ENCODE peak calls at places on chromosomes 11 and 22, in seven cellular contexts. One of them, this sample, is unnamed.

GRCh38 chr11:56706486-56706885 is 7.6 kb downstream of the OR9G1 start:
- DNase-seq in K562: no peak
- DNase-seq in SK-N-SH: no peak
- DNase-seq in H1: no peak
- DNase-seq in GM12878: no peak
- DNase-seq in HepG2: no peak
- DNase-seq in GM12892: no peak
- DNase-seq in this sample: no peak

GRCh38 chr22:41976070-41976901 is 7.0 kb downstream of the SEPTIN3 start:
- DNase-seq in H1: no peak
- DNase-seq in SK-N-SH: peak; percentile 84
- DNase-seq in GM12878: no peak
- DNase-seq in HepG2: no peak
- DNase-seq in K562: no peak
- DNase-seq in GM12892: peak; percentile 58
- DNase-seq in this sample: peak; percentile 54

GRCh38 chr22:44108076-44108475 is 72.6 kb upstream of the PARVG start:
- DNase-seq in HepG2: no peak
- DNase-seq in GM12892: no peak
- DNase-seq in H1: no peak
- DNase-seq in GM12878: no peak
- DNase-seq in SK-N-SH: no peak
- DNase-seq in K562: no peak
- DNase-seq in this sample: no peak

GRCh38 chr11:65810046-65810868 is 23.4 kb downstream of the OVOL1 start:
- DNase-seq in H1: no peak
- DNase-seq in SK-N-SH: no peak
- DNase-seq in GM12878: no peak
- DNase-seq in K562: no peak
- DNase-seq in HepG2: peak; percentile 27
- DNase-seq in GM12892: no peak
- DNase-seq in this sample: no peak

GRCh38 chr11:14414470-14415461 is 55.8 kb upstream of the RRAS2 start:
- DNase-seq in HepG2: no peak
- DNase-seq in GM12892: no peak
- DNase-seq in K562: peak; percentile 71
- DNase-seq in H1: no peak
- DNase-seq in SK-N-SH: no peak
- DNase-seq in GM12878: peak; percentile 41
- DNase-seq in this sample: no peak

GRCh38 chr11:123681007-123681406 is 26.6 kb upstream of the SCN3B start:
- DNase-seq in GM12878: no peak
- DNase-seq in HepG2: no peak
- DNase-seq in SK-N-SH: no peak
- DNase-seq in H1: no peak
- DNase-seq in K562: no peak
- DNase-seq in GM12892: no peak
- DNase-seq in this sample: no peak

GRCh38 chr11:105220175-105220574 is 80.6 kb upstream of the CARD18 start:
- DNase-seq in SK-N-SH: no peak
- DNase-seq in GM12892: no peak
- DNase-seq in GM12878: no peak
- DNase-seq in H1: no peak
- DNase-seq in K562: no peak
- DNase-seq in HepG2: no peak
- DNase-seq in this sample: no peak

GRCh38 chr11:114736806-114737205 is 58.5 kb downstream of the NXPE2 start:
- DNase-seq in HepG2: no peak
- DNase-seq in H1: no peak
- DNase-seq in GM12892: no peak
- DNase-seq in GM12878: no peak
- DNase-seq in K562: no peak
- DNase-seq in SK-N-SH: no peak
- DNase-seq in this sample: no peak

GRCh38 chr22:29883045-29883830 is at the start of gene MTMR3:
- DNase-seq in GM12878: peak; percentile 49
- DNase-seq in K562: peak; percentile 90
- DNase-seq in GM12892: peak; percentile 70
- DNase-seq in SK-N-SH: peak; percentile 90
- DNase-seq in H1: peak; percentile 64
- DNase-seq in HepG2: peak; percentile 73
- DNase-seq in this sample: peak; percentile 74

GRCh38 chr11:69968407-69969347 is 109.4 kb upstream of the ANO1 start:
- DNase-seq in H1: no peak
- DNase-seq in K562: no peak
- DNase-seq in GM12878: no peak
- DNase-seq in HepG2: no peak
- DNase-seq in SK-N-SH: no peak
- DNase-seq in GM12892: no peak
- DNase-seq in this sample: no peak

GRCh38 chr22:20354238-20354975 is 34.5 kb upstream of the DGCR6L start:
- DNase-seq in SK-N-SH: no peak
- DNase-seq in GM12892: no peak
- DNase-seq in HepG2: no peak
- DNase-seq in H1: no peak
- DNase-seq in K562: peak; percentile 1
- DNase-seq in GM12878: no peak
- DNase-seq in this sample: no peak

GRCh38 chr22:22666307-22667091 is 22.1 kb downstream of the GGTLC2 start:
- DNase-seq in GM12878: no peak
- DNase-seq in K562: peak; percentile 90
- DNase-seq in H1: no peak
- DNase-seq in HepG2: peak; percentile 11
- DNase-seq in GM12892: no peak
- DNase-seq in SK-N-SH: no peak
- DNase-seq in this sample: peak; percentile 25

GRCh38 chr22:39534591-39535301 is 2.2 kb upstream of the RPS19BP1 start:
- DNase-seq in SK-N-SH: peak; percentile 83
- DNase-seq in K562: peak; percentile 82
- DNase-seq in H1: no peak
- DNase-seq in GM12878: no peak
- DNase-seq in HepG2: peak; percentile 54
- DNase-seq in GM12892: peak; percentile 76
- DNase-seq in this sample: peak; percentile 80

GRCh38 chr22:17888855-17889254 is 114.6 kb upstream of the BID start:
- DNase-seq in GM12878: no peak
- DNase-seq in GM12892: no peak
- DNase-seq in K562: peak; percentile 78
- DNase-seq in H1: no peak
- DNase-seq in HepG2: no peak
- DNase-seq in SK-N-SH: no peak
- DNase-seq in this sample: no peak

GRCh38 chr22:34068011-34068410 is 147.7 kb upstream of the LARGE1 start:
- DNase-seq in GM12892: no peak
- DNase-seq in GM12878: no peak
- DNase-seq in HepG2: no peak
- DNase-seq in K562: no peak
- DNase-seq in H1: no peak
- DNase-seq in SK-N-SH: no peak
- DNase-seq in this sample: no peak

GRCh38 chr22:48258841-48259240 is 1496.4 kb downstream of the TBC1D22A start:
- DNase-seq in GM12892: no peak
- DNase-seq in K562: no peak
- DNase-seq in H1: no peak
- DNase-seq in HepG2: no peak
- DNase-seq in SK-N-SH: no peak
- DNase-seq in GM12878: no peak
- DNase-seq in this sample: no peak

GRCh38 chr11:105767945-105768344 is 158.1 kb downstream of the GRIA4 start:
- DNase-seq in H1: no peak
- DNase-seq in SK-N-SH: no peak
- DNase-seq in GM12878: no peak
- DNase-seq in HepG2: no peak
- DNase-seq in GM12892: no peak
- DNase-seq in K562: no peak
- DNase-seq in this sample: no peak

DNA sequence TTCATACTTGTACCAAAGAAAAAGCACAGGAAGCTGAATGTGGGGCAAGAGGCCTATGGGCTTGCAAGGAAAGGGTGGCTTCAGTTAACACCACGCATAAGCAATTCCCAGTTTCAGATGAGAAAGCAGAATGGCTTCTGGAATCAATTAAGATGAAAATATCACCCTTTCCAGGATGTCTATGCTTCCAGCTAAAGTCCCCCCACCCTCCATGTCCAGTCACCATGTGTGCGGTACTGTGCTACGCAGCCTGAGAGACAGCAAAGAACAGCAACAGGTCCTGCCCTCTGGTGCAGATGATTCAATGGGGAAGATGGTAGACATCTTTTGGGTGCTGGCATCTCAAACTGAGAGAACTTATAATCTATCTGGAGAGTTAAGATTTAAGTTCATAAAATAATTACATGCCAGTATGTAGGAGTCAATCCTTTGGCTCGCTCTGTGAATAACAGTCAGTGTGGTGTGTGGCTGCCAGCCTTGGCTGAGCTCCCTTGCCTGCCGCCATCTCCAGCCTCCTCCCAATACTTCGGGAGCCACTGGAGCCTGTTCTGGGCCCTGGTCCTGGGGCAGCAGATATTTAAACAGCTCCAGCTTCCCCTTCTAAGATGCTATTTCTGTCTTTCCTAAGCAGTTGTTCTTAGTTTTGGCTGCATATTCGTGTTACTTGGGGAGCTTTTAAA is 44.5 kb downstream of the ME3 start:
- DNase-seq in K562: no peak
- DNase-seq in H1: no peak
- DNase-seq in GM12878: no peak
- DNase-seq in SK-N-SH: peak; percentile 26
- DNase-seq in GM12892: no peak
- DNase-seq in HepG2: no peak
- DNase-seq in this sample: no peak
- TF ChIP-seq TAF1 in K562: no peak
- TF ChIP-seq TAF1 in H1: no peak
- TF ChIP-seq TAF1 in GM12878: no peak
- TF ChIP-seq TAF1 in SK-N-SH: no peak
- TF ChIP-seq TAF1 in GM12892: no peak
- TF ChIP-seq TAF1 in HepG2: no peak
- TF ChIP-seq TAF1 in this sample: no peak

DNA sequence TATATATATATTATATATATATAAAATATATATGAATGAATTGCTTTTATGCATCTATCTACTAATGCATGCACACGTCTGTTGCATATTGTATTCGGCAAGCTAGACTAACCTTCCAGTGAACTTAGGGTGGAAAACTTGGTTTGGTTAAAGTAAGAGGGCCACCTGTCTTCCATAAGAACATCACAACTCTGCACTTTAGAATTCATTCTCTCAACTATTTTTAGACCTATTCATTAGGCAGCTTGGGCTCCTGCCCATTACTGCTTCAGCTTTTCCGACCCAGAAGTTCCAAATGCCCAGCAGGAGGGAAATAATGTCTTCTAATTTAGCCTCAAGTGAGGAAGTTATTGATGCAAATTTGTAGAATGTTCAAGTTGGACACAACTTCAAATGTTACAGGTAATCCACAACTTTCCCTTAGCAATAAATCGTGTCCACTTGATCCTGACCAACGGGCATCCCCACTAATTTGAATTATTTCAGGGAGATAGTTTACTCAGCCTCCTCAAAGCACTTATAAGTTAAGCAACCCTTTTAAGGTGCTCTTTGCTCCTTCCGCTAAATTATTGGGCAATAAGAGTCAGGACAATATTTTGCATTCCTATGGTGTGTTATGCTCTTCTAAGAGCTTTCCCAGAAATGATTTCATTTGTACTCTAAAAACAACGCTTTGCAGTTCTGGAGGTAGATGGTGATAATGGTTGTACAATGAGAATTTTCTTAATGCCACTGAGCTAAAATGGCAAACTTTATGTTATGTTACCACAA is 132.3 kb downstream of the OPCML start:
- DNase-seq in GM12892: no peak
- DNase-seq in H1: no peak
- DNase-seq in K562: no peak
- DNase-seq in GM12878: no peak
- DNase-seq in SK-N-SH: no peak
- DNase-seq in HepG2: no peak
- DNase-seq in this sample: no peak
- TF ChIP-seq POLR2AphosphoS5 in GM12892: no peak
- TF ChIP-seq POLR2AphosphoS5 in H1: no peak
- TF ChIP-seq POLR2AphosphoS5 in K562: no peak
- TF ChIP-seq POLR2AphosphoS5 in GM12878: no peak
- TF ChIP-seq POLR2AphosphoS5 in SK-N-SH: no peak
- TF ChIP-seq POLR2AphosphoS5 in HepG2: no peak
- TF ChIP-seq POLR2AphosphoS5 in this sample: no peak

DNA sequence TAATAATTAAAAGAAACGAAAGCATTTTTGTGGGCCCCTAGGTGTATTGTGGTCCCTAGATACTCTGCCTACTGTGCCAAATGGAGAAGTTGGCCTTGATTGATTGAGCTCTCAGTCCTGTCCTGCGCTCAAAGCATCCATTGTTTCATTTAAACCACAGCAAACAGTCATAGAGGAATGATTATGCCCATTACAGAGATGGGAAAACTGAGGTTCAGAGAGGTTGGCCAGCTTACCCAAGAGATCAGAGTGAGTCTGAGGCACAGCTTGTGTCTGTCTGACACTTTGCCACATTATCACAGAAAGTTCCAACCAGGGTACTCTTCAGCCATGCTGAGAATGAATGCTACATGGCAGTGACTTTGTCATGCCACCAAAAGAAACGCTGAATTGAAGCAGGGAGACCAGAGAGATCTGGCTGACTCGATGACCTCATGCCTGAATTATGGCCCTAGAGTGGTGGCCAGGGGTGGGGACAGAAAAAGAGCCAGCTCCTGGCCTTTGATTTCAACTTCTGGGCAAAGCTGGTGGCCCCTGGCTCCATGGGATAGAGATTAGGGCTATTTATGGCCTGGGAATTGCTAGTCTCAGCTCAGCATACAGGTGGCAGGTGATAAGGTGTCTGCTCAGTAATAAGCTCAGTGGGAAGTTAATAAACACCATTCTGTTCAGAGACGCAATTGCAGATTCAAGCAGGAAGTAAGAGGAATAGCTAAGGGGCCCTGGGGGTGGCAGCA is 180.6 kb downstream of the MIAT start:
- DNase-seq in SK-N-SH: no peak
- DNase-seq in GM12892: no peak
- DNase-seq in K562: no peak
- DNase-seq in H1: no peak
- DNase-seq in GM12878: no peak
- DNase-seq in HepG2: no peak
- DNase-seq in this sample: no peak
- TF ChIP-seq TAF1 in SK-N-SH: no peak
- TF ChIP-seq TAF1 in GM12892: no peak
- TF ChIP-seq TAF1 in K562: no peak
- TF ChIP-seq TAF1 in H1: no peak
- TF ChIP-seq TAF1 in GM12878: no peak
- TF ChIP-seq TAF1 in HepG2: no peak
- TF ChIP-seq TAF1 in this sample: no peak

DNA sequence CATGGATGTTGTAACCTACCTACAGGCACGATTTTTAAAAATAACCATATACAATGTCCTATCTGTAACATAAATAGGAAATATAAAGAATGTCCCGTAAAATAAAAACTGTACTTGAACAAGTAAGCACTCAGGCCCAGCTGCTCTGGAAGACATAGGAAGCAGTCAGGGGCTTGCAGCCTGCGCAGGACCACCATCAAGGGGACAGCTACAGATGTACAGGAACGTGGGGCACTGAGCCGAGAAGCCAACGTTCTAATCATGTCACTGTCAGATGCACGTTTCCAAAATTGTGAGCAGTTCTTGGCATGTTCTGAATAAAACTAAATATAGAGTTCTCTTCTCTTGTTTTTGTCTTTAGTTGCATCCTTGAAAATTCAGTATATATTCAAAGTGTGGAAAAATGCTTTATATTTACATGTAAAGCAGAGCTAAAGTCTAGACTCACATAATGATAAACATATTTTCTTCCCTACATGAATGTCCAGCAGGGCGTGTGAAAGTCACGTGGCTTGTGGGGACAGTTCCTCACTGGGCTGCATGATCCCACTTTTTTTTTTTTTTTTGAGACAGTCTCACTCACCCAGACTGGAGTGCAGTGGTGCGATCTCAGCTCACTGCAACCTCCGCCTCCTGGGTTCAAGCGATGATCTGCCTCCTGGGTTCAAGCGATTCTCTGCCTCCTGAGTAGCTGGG is 28.4 kb upstream of the TSPAN18 start:
- DNase-seq in GM12878: no peak
- DNase-seq in HepG2: no peak
- DNase-seq in K562: peak; percentile 12
- DNase-seq in GM12892: no peak
- DNase-seq in H1: no peak
- DNase-seq in SK-N-SH: no peak
- DNase-seq in this sample: no peak
- TF ChIP-seq POLR2AphosphoS5 in GM12878: no peak
- TF ChIP-seq POLR2AphosphoS5 in HepG2: no peak
- TF ChIP-seq POLR2AphosphoS5 in K562: no peak
- TF ChIP-seq POLR2AphosphoS5 in GM12892: no peak
- TF ChIP-seq POLR2AphosphoS5 in H1: no peak
- TF ChIP-seq POLR2AphosphoS5 in SK-N-SH: no peak
- TF ChIP-seq POLR2AphosphoS5 in this sample: no peak